ENCODE peak calls at places on chromosomes 5 and 9, in nine cellular contexts. N is stomach, L is psoas muscle, I is A549, D is fibroblast of lung, H is breast epithelium, X is cardiac muscle cell, G is lower lobe of right lung, C is HCT116. B is an unnamed sample. For H3K9me3, the result is how much of the 10 kb centered on the place peaks cover.

GRCh38 chr9:37892063-37892462 is 11.9 kb downstream of the SLC25A51 start:
- DNase-seq in N (no peak), L (no peak), I (no peak), D (no peak), H (no peak), X (no peak), G (no peak), C (no peak), B (no peak)

GRCh38 chr9:138100711-138101349 is 223.2 kb downstream of the CACNA1B start:
- DNase-seq in N (peak), L (no peak), I (peak), D (no peak), H (no peak), X (no peak), G (peak), C (no peak), B (no peak)

GRCh38 chr5:141923443-141924313 is at the start of gene DELE1:
- DNase-seq in N (peak), L (peak), I (peak), D (peak), H (peak), X (peak), G (peak), C (peak), B (peak)

GRCh38 chr5:83177803-83178202 is 100.5 kb downstream of the XRCC4 start:
- DNase-seq in N (no peak), L (no peak), I (no peak), D (no peak), H (no peak), X (no peak), G (no peak), C (no peak), B (no peak)

GRCh38 chr9:87812375-87813118 is 70.1 kb upstream of the SPATA31E1 start:
- DNase-seq in N (no peak), L (no peak), I (peak), D (peak), H (no peak), X (no peak), G (no peak), C (no peak), B (no peak)

GRCh38 chr9:14511452-14511851 is 181.8 kb downstream of the ZDHHC21 start:
- DNase-seq in N (no peak), L (no peak), I (no peak), D (peak), H (no peak), X (no peak), G (no peak), C (no peak), B (no peak)

GRCh38 chr5:38162625-38163024 is 95.7 kb upstream of the EGFLAM start:
- DNase-seq in N (no peak), L (peak), I (no peak), D (peak), H (no peak), X (no peak), G (no peak), C (no peak), B (no peak)

GRCh38 chr5:93925321-93925720 is 183.9 kb upstream of the POU5F2 start:
- DNase-seq in N (no peak), L (no peak), I (peak), D (peak), H (no peak), X (no peak), G (no peak), C (no peak), B (no peak)

GRCh38 chr5:145925803-145926202 is 10.6 kb upstream of the SH3RF2 start:
- DNase-seq in N (no peak), L (no peak), I (no peak), D (peak), H (no peak), X (no peak), G (no peak), C (no peak), B (no peak)

GRCh38 chr5:80069251-80069650 is 34.1 kb downstream of the THBS4 start:
- DNase-seq in N (no peak), L (no peak), I (no peak), D (no peak), H (no peak), X (no peak), G (no peak), C (no peak), B (no peak)

GRCh38 chr5:174311531-174312269 is 266.2 kb downstream of the NSG2 start:
- DNase-seq in N (peak), L (peak), I (peak), D (peak), H (peak), X (peak), G (peak), C (no peak), B (peak)

GRCh38 chr5:3698412-3698811 is 102.8 kb downstream of the IRX1 start:
- DNase-seq in N (no peak), L (no peak), I (no peak), D (no peak), H (no peak), X (no peak), G (no peak), C (no peak), B (no peak)

GRCh38 chr5:2017540-2018389 is 135.0 kb upstream of the IRX4 start:
- DNase-seq in N (no peak), L (no peak), I (peak), D (no peak), H (no peak), X (no peak), G (no peak), C (peak), B (no peak)

GRCh38 chr5:173327948-173328895 is at the start of gene STC2:
- DNase-seq in N (peak), L (peak), I (peak), D (peak), H (peak), X (peak), G (peak), C (peak), B (peak)

GRCh38 chr9:115494958-115495690 is 377.2 kb upstream of the TNC start:
- DNase-seq in N (no peak), L (no peak), I (peak), D (no peak), H (no peak), X (no peak), G (no peak), C (no peak), B (no peak)

GRCh38 chr5:81829242-81829641 is 78.3 kb upstream of the SSBP2 start:
- DNase-seq in N (no peak), L (no peak), I (no peak), D (peak), H (no peak), X (no peak), G (no peak), C (no peak), B (no peak)

GRCh38 chr5:140978987-140979386 is 12.7 kb downstream of the PCDHAC2 start:
- DNase-seq in N (no peak), L (no peak), I (no peak), D (no peak), H (no peak), X (no peak), G (no peak), C (no peak), B (no peak)

DNA sequence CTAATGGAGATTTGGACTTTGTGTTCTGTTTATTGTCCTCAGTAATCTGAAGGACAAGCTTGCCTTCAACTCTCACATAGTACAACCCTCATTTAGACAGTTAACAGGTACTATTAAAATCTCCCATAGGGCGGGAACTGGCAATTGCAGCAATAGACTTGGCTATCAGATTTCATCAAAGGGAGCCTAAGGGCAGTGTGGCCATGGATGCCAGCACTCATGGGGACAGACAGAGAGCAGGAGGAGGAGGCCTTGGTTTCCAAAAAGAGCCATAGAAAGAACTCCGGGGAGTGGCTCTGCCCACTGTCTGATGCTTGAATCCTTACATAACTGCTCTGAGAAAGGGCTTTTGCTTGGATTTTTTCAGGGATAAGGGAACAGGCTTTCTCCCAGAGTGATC is 6.8 kb downstream of the SLC36A1 start:
- DNase-seq in N (no peak), L (peak), I (no peak), D (no peak), H (no peak), X (peak), G (no peak), C (no peak), B (peak)
- H3K27ac ChIP-seq in N (no peak), L (peak), I (no peak), D (no peak), H (no peak), X (peak), G (no peak), C (no peak), B (no peak)

DNA sequence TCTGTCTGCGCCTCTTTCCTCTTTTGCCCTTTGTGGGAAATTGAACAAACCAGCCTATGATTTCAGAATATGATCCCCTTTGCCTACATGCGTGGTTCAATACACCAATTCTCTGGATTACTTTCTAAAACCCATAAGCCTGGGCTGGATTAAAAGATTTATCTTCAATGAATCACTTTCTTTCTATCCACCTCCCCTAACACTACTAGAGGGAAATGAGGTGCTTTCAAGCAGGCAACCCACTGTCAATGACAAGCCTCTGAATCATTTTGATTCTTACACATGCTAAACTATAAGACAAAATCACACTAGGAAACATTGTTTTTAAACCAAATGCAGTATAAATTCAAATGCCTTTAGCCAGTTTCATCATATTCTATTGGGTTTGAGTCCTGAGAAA is 257.5 kb downstream of the AGTPBP1 start:
- DNase-seq in N (no peak), L (no peak), I (no peak), D (no peak), H (no peak), X (no peak), G (no peak), C (no peak), B (no peak)
- TF ChIP-seq CTCF in N (no peak), L (no peak), I (no peak), D (no peak), H (no peak), X (no peak), G (no peak), C (no peak), B (no peak)

GRCh38 chr5:44660251-44660650 is 148.5 kb upstream of the MRPS30 start:
- DNase-seq in N (no peak), L (no peak), I (no peak), D (no peak), H (no peak), X (no peak), G (no peak), C (no peak), B (no peak)
- H3K9me3 ChIP-seq in N (under half), L (under half), I (under half), D (under half), H (under half), X (under half), G (under half), C (under half), B (under half)

GRCh38 chr5:84383816-84384603 is 670 bp downstream of the EDIL3 start:
- DNase-seq in N (no peak), L (peak), I (peak), D (peak), H (no peak), X (peak), G (peak), C (no peak), B (peak)
- H3K27ac ChIP-seq in N (peak), L (no peak), I (no peak), D (peak), H (peak), X (no peak), G (peak), C (no peak), B (peak)

DNA sequence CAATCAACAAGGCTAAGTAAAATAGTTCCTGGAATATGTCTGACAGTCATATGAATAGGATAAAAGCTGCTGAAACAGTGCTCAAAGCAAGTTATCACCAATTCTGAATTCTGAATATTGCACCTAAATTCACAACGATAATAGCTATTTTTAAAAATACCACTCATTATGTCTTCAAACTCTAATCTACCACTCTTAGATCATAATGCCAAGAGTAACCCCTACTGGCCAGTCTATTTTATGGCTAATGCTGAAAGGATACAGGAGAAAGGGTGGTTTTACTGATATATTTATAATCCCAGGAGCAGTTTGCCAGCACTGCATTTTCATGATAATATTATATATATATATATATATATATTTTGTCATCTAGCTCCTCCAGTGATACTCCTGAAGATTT is 232.8 kb downstream of the PDE4D start:
- DNase-seq in N (no peak), L (no peak), I (peak), D (no peak), H (no peak), X (peak), G (no peak), C (no peak), B (no peak)
- TF ChIP-seq CTCF in N (peak), L (peak), I (peak), D (peak), H (no peak), X (peak), G (peak), C (no peak), B (peak)

B was measured in heart right ventricle.